ENCODE peak calls at places on chromosome 13, in seven cellular contexts. One of them, this sample, is unnamed.

GRCh38 chr13:45879666-45880065 is 28.1 kb upstream of the SIAH3 start:
- DNase-seq in GM23338: peak
- DNase-seq in hepatocyte: peak
- DNase-seq in SK-N-SH: no peak
- DNase-seq in PC-3: peak
- DNase-seq in neural progenitor cell: peak
- DNase-seq in MM.1S: no peak
- DNase-seq in this sample: no peak

GRCh38 chr13:70755411-70755810 is 647.2 kb upstream of the KLHL1 start:
- DNase-seq in GM23338: no peak
- DNase-seq in hepatocyte: no peak
- DNase-seq in SK-N-SH: no peak
- DNase-seq in PC-3: no peak
- DNase-seq in neural progenitor cell: no peak
- DNase-seq in MM.1S: no peak
- DNase-seq in this sample: no peak

GRCh38 chr13:27065582-27065981 is 106.0 kb downstream of the USP12 start:
- DNase-seq in GM23338: no peak
- DNase-seq in hepatocyte: no peak
- DNase-seq in SK-N-SH: no peak
- DNase-seq in PC-3: no peak
- DNase-seq in neural progenitor cell: no peak
- DNase-seq in MM.1S: no peak
- DNase-seq in this sample: no peak

GRCh38 chr13:94232956-94233355 is 246.5 kb downstream of the DCT start:
- DNase-seq in GM23338: no peak
- DNase-seq in hepatocyte: no peak
- DNase-seq in SK-N-SH: no peak
- DNase-seq in PC-3: no peak
- DNase-seq in neural progenitor cell: no peak
- DNase-seq in MM.1S: no peak
- DNase-seq in this sample: no peak

GRCh38 chr13:21413013-21413412 is 46.1 kb downstream of the ZDHHC20 start:
- DNase-seq in GM23338: no peak
- DNase-seq in hepatocyte: no peak
- DNase-seq in SK-N-SH: no peak
- DNase-seq in PC-3: no peak
- DNase-seq in neural progenitor cell: no peak
- DNase-seq in MM.1S: no peak
- DNase-seq in this sample: peak

GRCh38 chr13:23688336-23688735 is 118.1 kb downstream of the TNFRSF19 start:
- DNase-seq in GM23338: no peak
- DNase-seq in hepatocyte: no peak
- DNase-seq in SK-N-SH: no peak
- DNase-seq in PC-3: peak
- DNase-seq in neural progenitor cell: no peak
- DNase-seq in MM.1S: no peak
- DNase-seq in this sample: no peak

GRCh38 chr13:28530729-28531194 is 35.8 kb upstream of the FLT1 start:
- DNase-seq in GM23338: no peak
- DNase-seq in hepatocyte: no peak
- DNase-seq in SK-N-SH: no peak
- DNase-seq in PC-3: peak
- DNase-seq in neural progenitor cell: no peak
- DNase-seq in MM.1S: no peak
- DNase-seq in this sample: peak

GRCh38 chr13:108214511-108215383 is 589 bp downstream of the LIG4 start:
- DNase-seq in GM23338: peak
- DNase-seq in hepatocyte: peak
- DNase-seq in SK-N-SH: peak
- DNase-seq in PC-3: peak
- DNase-seq in neural progenitor cell: peak
- DNase-seq in MM.1S: no peak
- DNase-seq in this sample: peak

GRCh38 chr13:113552079-113552478 is 32.5 kb upstream of the TFDP1 start:
- DNase-seq in GM23338: no peak
- DNase-seq in hepatocyte: no peak
- DNase-seq in SK-N-SH: no peak
- DNase-seq in PC-3: no peak
- DNase-seq in neural progenitor cell: no peak
- DNase-seq in MM.1S: no peak
- DNase-seq in this sample: no peak

GRCh38 chr13:23711355-23711754 is 141.1 kb downstream of the TNFRSF19 start:
- DNase-seq in GM23338: no peak
- DNase-seq in hepatocyte: no peak
- DNase-seq in SK-N-SH: no peak
- DNase-seq in PC-3: no peak
- DNase-seq in neural progenitor cell: no peak
- DNase-seq in MM.1S: no peak
- DNase-seq in this sample: no peak

GRCh38 chr13:52850396-52851152 is 2.1 kb upstream of the PCDH8 start:
- DNase-seq in GM23338: peak
- DNase-seq in hepatocyte: peak
- DNase-seq in SK-N-SH: peak
- DNase-seq in PC-3: peak
- DNase-seq in neural progenitor cell: peak
- DNase-seq in MM.1S: peak
- DNase-seq in this sample: peak

GRCh38 chr13:46654956-46655726 is 102.2 kb downstream of the LRCH1 start:
- DNase-seq in GM23338: no peak
- DNase-seq in hepatocyte: no peak
- DNase-seq in SK-N-SH: no peak
- DNase-seq in PC-3: no peak
- DNase-seq in neural progenitor cell: no peak
- DNase-seq in MM.1S: no peak
- DNase-seq in this sample: no peak

GRCh38 chr13:49810825-49811526 is 18.5 kb upstream of the KPNA3 start:
- DNase-seq in GM23338: no peak
- DNase-seq in hepatocyte: peak
- DNase-seq in SK-N-SH: no peak
- DNase-seq in PC-3: peak
- DNase-seq in neural progenitor cell: no peak
- DNase-seq in MM.1S: no peak
- DNase-seq in this sample: peak

GRCh38 chr13:23723463-23723862 is 153.3 kb downstream of the TNFRSF19 start:
- DNase-seq in GM23338: no peak
- DNase-seq in hepatocyte: no peak
- DNase-seq in SK-N-SH: no peak
- DNase-seq in PC-3: peak
- DNase-seq in neural progenitor cell: no peak
- DNase-seq in MM.1S: no peak
- DNase-seq in this sample: peak

GRCh38 chr13:72875233-72875632 is 93.3 kb downstream of the PIBF1 start:
- DNase-seq in GM23338: no peak
- DNase-seq in hepatocyte: no peak
- DNase-seq in SK-N-SH: no peak
- DNase-seq in PC-3: no peak
- DNase-seq in neural progenitor cell: no peak
- DNase-seq in MM.1S: no peak
- DNase-seq in this sample: no peak

GRCh38 chr13:27985600-27985999 is 2.9 kb downstream of the URAD start:
- DNase-seq in GM23338: no peak
- DNase-seq in hepatocyte: no peak
- DNase-seq in SK-N-SH: no peak
- DNase-seq in PC-3: no peak
- DNase-seq in neural progenitor cell: no peak
- DNase-seq in MM.1S: no peak
- DNase-seq in this sample: no peak

GRCh38 chr13:52707375-52707774 is 32.2 kb downstream of the CNMD start:
- DNase-seq in GM23338: peak
- DNase-seq in hepatocyte: no peak
- DNase-seq in SK-N-SH: peak
- DNase-seq in PC-3: no peak
- DNase-seq in neural progenitor cell: no peak
- DNase-seq in MM.1S: no peak
- DNase-seq in this sample: peak

GRCh38 chr13:58907347-58907746 is 1256.4 kb downstream of the DIAPH3 start:
- DNase-seq in GM23338: no peak
- DNase-seq in hepatocyte: no peak
- DNase-seq in SK-N-SH: no peak
- DNase-seq in PC-3: no peak
- DNase-seq in neural progenitor cell: no peak
- DNase-seq in MM.1S: no peak
- DNase-seq in this sample: no peak

GRCh38 chr13:60754211-60754610 is 357.2 kb downstream of the TDRD3 start:
- DNase-seq in GM23338: peak
- DNase-seq in hepatocyte: no peak
- DNase-seq in SK-N-SH: no peak
- DNase-seq in PC-3: no peak
- DNase-seq in neural progenitor cell: peak
- DNase-seq in MM.1S: no peak
- DNase-seq in this sample: no peak
- TF ChIP-seq EZH2phosphoT487 in GM23338: no peak
- TF ChIP-seq EZH2phosphoT487 in hepatocyte: no peak
- TF ChIP-seq EZH2phosphoT487 in SK-N-SH: no peak
- TF ChIP-seq EZH2phosphoT487 in PC-3: no peak
- TF ChIP-seq EZH2phosphoT487 in neural progenitor cell: no peak
- TF ChIP-seq EZH2phosphoT487 in MM.1S: no peak
- TF ChIP-seq EZH2phosphoT487 in this sample: no peak

DNA sequence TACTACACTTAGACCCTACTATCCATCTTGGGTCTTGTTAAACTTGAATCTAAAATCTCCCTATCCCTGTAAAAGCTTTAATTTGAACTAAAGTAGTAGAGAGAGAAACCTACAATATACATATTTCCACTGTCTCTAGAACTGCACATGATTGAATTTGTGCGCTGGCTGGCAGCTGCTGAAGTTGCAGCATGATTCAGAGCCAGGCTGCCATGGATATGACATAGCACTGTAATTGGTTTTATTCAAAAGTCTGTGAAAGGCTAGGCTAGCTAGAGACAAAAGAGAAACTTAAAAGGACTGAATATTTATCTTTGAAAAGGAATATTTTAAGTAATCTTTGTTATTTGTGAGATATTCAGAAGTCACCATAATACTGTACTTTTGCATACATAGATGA is 25.6 kb upstream of the FREM2 start:
- DNase-seq in GM23338: no peak
- DNase-seq in hepatocyte: no peak
- DNase-seq in SK-N-SH: no peak
- DNase-seq in PC-3: no peak
- DNase-seq in neural progenitor cell: no peak
- DNase-seq in MM.1S: no peak
- DNase-seq in this sample: peak
- TF ChIP-seq EZH2phosphoT487 in GM23338: no peak
- TF ChIP-seq EZH2phosphoT487 in hepatocyte: no peak
- TF ChIP-seq EZH2phosphoT487 in SK-N-SH: no peak
- TF ChIP-seq EZH2phosphoT487 in PC-3: no peak
- TF ChIP-seq EZH2phosphoT487 in neural progenitor cell: no peak
- TF ChIP-seq EZH2phosphoT487 in MM.1S: no peak
- TF ChIP-seq EZH2phosphoT487 in this sample: no peak

GRCh38 chr13:98962901-98963594 is 14.8 kb downstream of the DOCK9 start:
- DNase-seq in GM23338: no peak
- DNase-seq in hepatocyte: no peak
- DNase-seq in SK-N-SH: no peak
- DNase-seq in PC-3: no peak
- DNase-seq in neural progenitor cell: no peak
- DNase-seq in MM.1S: no peak
- DNase-seq in this sample: no peak

GRCh38 chr13:98959775-98960325 is 18.0 kb downstream of the DOCK9 start:
- DNase-seq in GM23338: no peak
- DNase-seq in hepatocyte: no peak
- DNase-seq in SK-N-SH: no peak
- DNase-seq in PC-3: no peak
- DNase-seq in neural progenitor cell: peak
- DNase-seq in MM.1S: no peak
- DNase-seq in this sample: no peak

GRCh38 chr13:98960331-98961203 is 17.3 kb downstream of the DOCK9 start:
- DNase-seq in GM23338: no peak
- DNase-seq in hepatocyte: no peak
- DNase-seq in SK-N-SH: no peak
- DNase-seq in PC-3: no peak
- DNase-seq in neural progenitor cell: no peak
- DNase-seq in MM.1S: no peak
- DNase-seq in this sample: no peak

GRCh38 chr13:98959299-98959698 is 18.6 kb downstream of the DOCK9 start:
- DNase-seq in GM23338: no peak
- DNase-seq in hepatocyte: no peak
- DNase-seq in SK-N-SH: no peak
- DNase-seq in PC-3: no peak
- DNase-seq in neural progenitor cell: no peak
- DNase-seq in MM.1S: no peak
- DNase-seq in this sample: no peak

DNA sequence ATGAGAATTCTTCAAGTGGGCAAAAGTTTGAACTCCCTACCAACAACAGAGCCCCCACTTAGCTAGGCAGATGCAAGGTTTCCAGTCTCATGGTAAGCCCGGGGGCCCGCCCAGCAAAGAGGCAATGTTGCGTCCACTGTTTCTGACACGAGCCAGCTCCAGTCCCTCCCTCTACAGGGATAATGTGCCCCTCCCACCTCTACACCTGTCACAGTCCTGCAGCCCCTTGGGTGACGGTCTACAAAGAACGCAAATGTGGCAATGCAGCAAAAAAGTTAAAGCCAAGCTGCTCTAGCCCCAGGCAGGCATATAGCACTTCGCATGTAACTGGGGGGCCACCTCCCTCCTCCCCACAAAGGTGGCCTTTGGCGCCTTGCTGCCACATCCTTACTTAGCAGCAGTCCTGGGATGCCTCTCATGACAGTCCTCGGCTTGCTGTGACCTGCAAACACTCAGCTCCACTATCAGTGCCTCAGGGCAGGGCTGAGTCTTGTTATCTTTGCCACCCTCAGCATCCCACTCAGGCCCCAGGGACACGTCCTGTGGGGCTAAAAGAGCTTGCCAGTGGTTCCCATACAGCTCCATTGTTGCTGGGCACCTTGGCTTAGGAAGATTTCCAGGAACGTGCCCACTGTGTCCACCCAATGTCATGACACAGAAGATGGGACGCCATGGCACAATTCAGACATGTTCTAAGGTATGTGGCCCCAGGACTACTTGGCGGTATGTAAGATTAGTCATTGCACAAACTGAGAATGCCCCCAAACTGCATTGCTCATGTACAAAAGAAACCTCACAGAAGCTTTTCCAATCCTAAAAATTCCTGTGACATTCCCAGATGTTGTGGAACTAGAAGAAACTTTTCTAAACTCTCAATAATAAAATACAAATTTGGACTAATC is 16.4 kb downstream of the DOCK9 start:
- DNase-seq in GM23338: no peak
- DNase-seq in hepatocyte: no peak
- DNase-seq in SK-N-SH: no peak
- DNase-seq in PC-3: no peak
- DNase-seq in neural progenitor cell: no peak
- DNase-seq in MM.1S: no peak
- DNase-seq in this sample: peak
- TF ChIP-seq EZH2phosphoT487 in GM23338: no peak
- TF ChIP-seq EZH2phosphoT487 in hepatocyte: no peak
- TF ChIP-seq EZH2phosphoT487 in SK-N-SH: no peak
- TF ChIP-seq EZH2phosphoT487 in PC-3: no peak
- TF ChIP-seq EZH2phosphoT487 in neural progenitor cell: no peak
- TF ChIP-seq EZH2phosphoT487 in MM.1S: no peak
- TF ChIP-seq EZH2phosphoT487 in this sample: no peak

DNA sequence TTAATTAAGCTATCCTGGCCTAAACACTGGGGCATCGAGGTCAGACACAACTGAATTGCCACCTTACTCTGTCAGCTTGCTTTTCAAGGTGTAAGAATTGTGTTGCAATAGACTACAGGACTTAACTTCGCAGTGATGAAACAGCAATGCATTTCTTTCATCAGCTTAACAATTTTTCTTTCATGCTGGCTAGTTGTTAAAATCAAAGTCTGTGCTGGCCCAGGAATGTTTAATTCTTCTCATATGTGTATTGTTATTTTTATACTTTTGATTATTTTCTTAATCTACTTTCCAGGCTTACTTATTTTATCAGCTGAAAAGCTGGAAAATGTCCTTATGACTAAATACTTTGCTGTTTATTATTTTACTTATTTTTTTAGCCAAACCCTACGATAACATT is 79.7 kb downstream of the EFNB2 start:
- DNase-seq in GM23338: no peak
- DNase-seq in hepatocyte: no peak
- DNase-seq in SK-N-SH: no peak
- DNase-seq in PC-3: no peak
- DNase-seq in neural progenitor cell: no peak
- DNase-seq in MM.1S: no peak
- DNase-seq in this sample: no peak
- TF ChIP-seq EZH2phosphoT487 in GM23338: no peak
- TF ChIP-seq EZH2phosphoT487 in hepatocyte: no peak
- TF ChIP-seq EZH2phosphoT487 in SK-N-SH: no peak
- TF ChIP-seq EZH2phosphoT487 in PC-3: no peak
- TF ChIP-seq EZH2phosphoT487 in neural progenitor cell: no peak
- TF ChIP-seq EZH2phosphoT487 in MM.1S: no peak
- TF ChIP-seq EZH2phosphoT487 in this sample: no peak

This sample was measured in GM23248.